ENCODE peak calls at places on chromosome 20, in seven cellular contexts. B, V, H, D, T, Z and O are unnamed samples.

GRCh38 chr20:32201296-32201976 is 6.1 kb downstream of the PLAGL2 start:
- DNase-seq in Z (no peak), V (no peak), T (no peak), B (no peak), H (peak), D (no peak), O (no peak)

GRCh38 chr20:61959301-61959700 is 106.4 kb downstream of the TAF4 start:
- DNase-seq in D (no peak), B (no peak), T (no peak), Z (no peak), H (no peak), V (no peak), O (no peak)

GRCh38 chr20:829531-829930 is 4.0 kb upstream of the FAM110A start:
- DNase-seq in V (no peak), T (no peak), D (no peak), Z (no peak), H (peak), B (no peak), O (no peak)

GRCh38 chr20:38730167-38730988 is 6.1 kb downstream of the SLC32A1 start:
- DNase-seq in H (no peak), V (no peak), D (no peak), Z (peak), T (no peak), B (peak), O (no peak)

GRCh38 chr20:63307538-63308217 is 14.7 kb downstream of the COL20A1 start:
- DNase-seq in T (no peak), Z (no peak), H (no peak), V (no peak), B (no peak), D (no peak), O (no peak)

GRCh38 chr20:54470697-54471096 is 4.7 kb upstream of the DOK5 start:
- DNase-seq in T (no peak), Z (no peak), B (no peak), H (no peak), D (no peak), V (no peak), O (no peak)

GRCh38 chr20:45924391-45925261 is 9.9 kb upstream of the PCIF1 start:
- DNase-seq in H (peak), V (peak), T (peak), Z (no peak), D (no peak), B (no peak), O (no peak)

GRCh38 chr20:19974621-19975435 is 42.3 kb upstream of the NAA20 start:
- DNase-seq in T (peak), B (peak), H (peak), D (peak), V (peak), Z (peak), O (no peak)

GRCh38 chr20:43983359-43983758 is 68.7 kb downstream of the TOX2 start:
- DNase-seq in Z (peak), B (no peak), V (no peak), T (no peak), D (no peak), H (no peak), O (no peak)

GRCh38 chr20:63698739-63699465 is 2.5 kb downstream of the TNFRSF6B start:
- DNase-seq in D (peak), H (peak), T (peak), Z (no peak), V (no peak), B (no peak), O (no peak)

GRCh38 chr20:478949-479429 is 16.7 kb upstream of the TBC1D20 start:
- DNase-seq in T (no peak), Z (peak), D (no peak), H (peak), V (no peak), B (peak), O (no peak)

GRCh38 chr20:25223179-25223661 is 24.7 kb upstream of the PYGB start:
- DNase-seq in H (peak), B (no peak), Z (peak), T (no peak), D (no peak), V (no peak), O (no peak)

GRCh38 chr20:9467995-9468394 is 46.4 kb upstream of the LAMP5 start:
- DNase-seq in D (no peak), H (peak), V (no peak), T (no peak), Z (no peak), B (peak), O (no peak)

GRCh38 chr20:59987135-59987534 is 28.9 kb downstream of the CDH26 start:
- DNase-seq in B (peak), T (no peak), Z (no peak), V (no peak), H (no peak), D (no peak), O (no peak)

GRCh38 chr20:54026300-54027064 is 43.9 kb downstream of the BCAS1 start:
- DNase-seq in B (no peak), T (no peak), Z (peak), H (peak), V (no peak), D (no peak), O (no peak)

GRCh38 chr20:45444050-45444449 is 25.5 kb upstream of the WFDC2 start:
- DNase-seq in H (no peak), B (no peak), Z (no peak), T (no peak), D (no peak), V (no peak), O (no peak)

GRCh38 chr20:6575912-6576391 is 191.5 kb upstream of the BMP2 start:
- DNase-seq in D (no peak), Z (no peak), T (no peak), H (peak), V (no peak), B (no peak), O (no peak)

GRCh38 chr20:17505664-17506517 is 25.3 kb downstream of the BFSP1 start:
- DNase-seq in Z (no peak), V (no peak), D (no peak), T (no peak), B (no peak), H (peak), O (no peak)

GRCh38 chr20:39822667-39823066 is 860.5 kb downstream of the DHX35 start:
- DNase-seq in D (no peak), B (no peak), V (no peak), H (peak), Z (peak), T (no peak), O (no peak)